ENCODE peak calls at places on chromosomes 12 and 14, in six cellular contexts. W, R, I, K, L and B are unnamed samples.

GRCh38 chr12:26651566-26652188 is 181.3 kb downstream of the ITPR2 start:
- DNase-seq in R (peak; percentile 67), W (peak; percentile 12), L (peak; percentile 65), I (peak; percentile 78), K (peak; percentile 97), B (peak; percentile 60)

GRCh38 chr14:55572578-55572977 is 7.4 kb upstream of the KTN1 start:
- DNase-seq in L (no peak), R (no peak), K (peak; percentile 46), W (no peak), I (no peak), B (no peak)

GRCh38 chr12:96743606-96744005 is 163.5 kb upstream of the NEDD1 start:
- DNase-seq in L (no peak), K (peak; percentile 27), R (no peak), W (no peak), I (peak; percentile 3), B (no peak)

GRCh38 chr12:48997719-48998496 is 1.3 kb downstream of the DDN start:
- DNase-seq in W (no peak), I (no peak), K (peak; percentile 33), L (peak; percentile 76), R (peak; percentile 91), B (peak; percentile 57)

GRCh38 chr12:92363295-92364146 is 217.9 kb upstream of the BTG1 start:
- DNase-seq in R (peak; percentile 55), W (no peak), L (no peak), K (no peak), I (no peak), B (peak; percentile 56)

GRCh38 chr12:39296496-39296895 is 146.4 kb downstream of the KIF21A start:
- DNase-seq in K (no peak), R (no peak), I (no peak), L (peak; percentile 69), W (no peak), B (no peak)

GRCh38 chr12:48929551-48929950 is 4.3 kb upstream of the FKBP11 start:
- DNase-seq in R (no peak), K (no peak), W (no peak), L (no peak), I (no peak), B (no peak)

GRCh38 chr12:92943482-92944250 is 14.6 kb upstream of the EEA1 start:
- DNase-seq in K (no peak), I (no peak), R (no peak), L (no peak), W (no peak), B (no peak)

GRCh38 chr14:34750670-34751069 is 36.3 kb upstream of the CFL2 start:
- DNase-seq in R (no peak), I (peak; percentile 21), L (no peak), W (no peak), K (no peak), B (no peak)

GRCh38 chr12:102757154-102757873 is 159.7 kb downstream of the PAH start:
- DNase-seq in L (no peak), I (no peak), R (no peak), K (no peak), W (no peak), B (no peak)

GRCh38 chr12:8609061-8609570 is 3.5 kb downstream of the AICDA start:
- DNase-seq in W (no peak), I (peak; percentile 64), L (no peak), K (peak; percentile 44), R (peak; percentile 58), B (peak; percentile 16)

GRCh38 chr12:126547905-126548304 is 1482.7 kb downstream of the AACS start:
- DNase-seq in L (no peak), K (no peak), R (no peak), W (no peak), I (no peak), B (no peak)

GRCh38 chr12:122366685-122367475 is 55.6 kb downstream of the CLIP1 start:
- DNase-seq in K (peak; percentile 78), I (peak; percentile 97), L (peak; percentile 64), R (no peak), W (no peak), B (peak; percentile 22)